ENCODE peak calls at places on chromosomes 1 and 21, in eight cellular contexts. N, H, M, X, U, F, J and V are unnamed samples.

GRCh38 chr1:23436520-23437354 is 12.2 kb upstream of the TCEA3 start:
- DNase-seq in N (no peak), H (no peak), M (no peak), X (no peak), U (no peak), F (no peak), J (no peak), V (no peak)

GRCh38 chr1:10508511-10508951 is 33.8 kb downstream of the PEX14 start:
- DNase-seq in N (no peak), H (peak), M (no peak), X (no peak), U (no peak), F (no peak), J (peak), V (no peak)

GRCh38 chr1:154193821-154194220 is 1.9 kb upstream of the TPM3 start:
- DNase-seq in N (peak), H (no peak), M (no peak), X (peak), U (no peak), F (no peak), J (no peak), V (no peak)

GRCh38 chr1:211327341-211327921 is 798 bp downstream of the TRAF5 start:
- DNase-seq in N (peak), H (peak), M (no peak), X (peak), U (no peak), F (peak), J (no peak), V (no peak)

GRCh38 chr1:162302660-162303344 is 73.9 kb downstream of the SPATA46 start:
- DNase-seq in N (peak), H (peak), M (no peak), X (peak), U (no peak), F (peak), J (peak), V (no peak)

GRCh38 chr1:1208713-1209433 is 2.5 kb upstream of the TNFRSF18 start:
- DNase-seq in N (no peak), H (peak), M (no peak), X (no peak), U (no peak), F (no peak), J (no peak), V (no peak)

GRCh38 chr1:209530990-209531389 is 52.5 kb upstream of the CAMK1G start:
- DNase-seq in N (no peak), H (no peak), M (no peak), X (no peak), U (no peak), F (no peak), J (no peak), V (no peak)

GRCh38 chr1:37186246-37186756 is 152.0 kb upstream of the GRIK3 start:
- DNase-seq in N (no peak), H (no peak), M (no peak), X (no peak), U (no peak), F (no peak), J (no peak), V (no peak)

GRCh38 chr21:42385619-42386018 is 10.2 kb downstream of the TMPRSS3 start:
- DNase-seq in N (no peak), H (no peak), M (no peak), X (no peak), U (no peak), F (no peak), J (no peak), V (no peak)

GRCh38 chr1:150516616-150517015 is 1.1 kb downstream of the FALEC start:
- DNase-seq in N (peak), H (no peak), M (no peak), X (no peak), U (no peak), F (no peak), J (no peak), V (no peak)

GRCh38 chr1:47235280-47235679 is 3.3 kb upstream of the TAL1 start:
- DNase-seq in N (no peak), H (no peak), M (no peak), X (no peak), U (no peak), F (no peak), J (no peak), V (no peak)

GRCh38 chr1:159999204-159999603 is 32.6 kb downstream of the PIGM start:
- DNase-seq in N (peak), H (no peak), M (peak), X (no peak), U (no peak), F (no peak), J (no peak), V (no peak)

GRCh38 chr1:61956774-61957173 is 214.5 kb downstream of the PATJ start:
- DNase-seq in N (no peak), H (no peak), M (no peak), X (no peak), U (no peak), F (no peak), J (no peak), V (no peak)

GRCh38 chr1:231626951-231627614 is 493 bp downstream of the DISC1 start:
- DNase-seq in N (peak), H (peak), M (no peak), X (peak), U (no peak), F (peak), J (no peak), V (peak)

GRCh38 chr1:95754412-95754811 is 520.4 kb downstream of the RWDD3 start:
- DNase-seq in N (no peak), H (no peak), M (no peak), X (no peak), U (no peak), F (no peak), J (no peak), V (no peak)

GRCh38 chr1:223531742-223532341 is 133.7 kb downstream of the CAPN8 start:
- DNase-seq in N (peak), H (peak), M (no peak), X (peak), U (peak), F (peak), J (no peak), V (peak)
- TF ChIP-seq CTCF in N (peak), H (peak), M (peak), X (peak), U (peak), F (peak), J (peak), V (peak)

DNA sequence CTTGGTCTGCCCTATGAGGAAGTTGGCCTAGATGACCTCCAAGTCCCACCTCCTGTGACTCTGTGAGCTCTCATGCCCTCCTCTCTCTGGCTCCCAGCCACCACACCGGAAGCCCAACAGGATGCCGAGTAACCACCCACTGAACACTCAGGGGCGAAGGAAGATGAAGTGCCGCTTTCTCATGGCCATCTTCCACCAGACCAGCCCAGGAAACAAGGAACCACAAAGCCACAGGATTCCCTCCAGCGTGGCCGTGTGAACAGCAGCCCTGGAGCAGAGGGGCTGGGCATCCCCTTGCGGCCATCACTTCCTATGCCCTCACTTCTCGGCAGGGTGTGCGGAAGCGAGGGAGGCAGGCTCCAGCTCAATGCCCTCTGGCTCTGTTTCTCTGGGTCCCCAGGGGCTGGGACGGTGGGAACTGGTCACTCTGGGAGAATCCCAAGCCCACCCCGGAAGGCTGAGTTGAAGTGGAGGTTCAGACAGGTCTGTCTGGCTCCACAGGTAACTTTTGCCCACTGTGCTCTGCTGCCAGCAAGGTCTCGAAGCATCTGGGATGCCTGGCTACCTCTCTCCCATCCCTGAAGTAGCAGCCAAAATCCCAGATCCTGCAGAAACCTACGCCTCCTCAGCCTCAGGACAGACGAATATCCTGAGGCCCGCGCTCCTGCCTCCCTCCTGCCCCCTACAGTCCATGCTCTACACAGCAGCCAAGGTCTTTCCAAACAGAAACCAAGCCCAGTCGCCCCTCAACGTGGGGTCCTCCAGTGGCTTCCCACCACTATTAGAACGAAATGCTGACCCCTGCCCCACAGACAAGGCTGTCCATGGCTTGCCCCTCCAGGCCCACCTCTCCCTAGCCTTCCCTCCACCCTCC is 44.2 kb upstream of the ECE1 start:
- DNase-seq in N (peak), H (peak), M (no peak), X (peak), U (peak), F (peak), J (peak), V (peak)
- TF ChIP-seq CTCF in N (peak), H (peak), M (peak), X (peak), U (peak), F (peak), J (peak), V (peak)

GRCh38 chr1:203450541-203451149 is 25.0 kb upstream of the PRELP start:
- DNase-seq in N (no peak), H (no peak), M (no peak), X (no peak), U (no peak), F (no peak), J (no peak), V (no peak)
- TF ChIP-seq CTCF in N (no peak), H (no peak), M (no peak), X (no peak), U (no peak), F (no peak), J (no peak), V (no peak)

GRCh38 chr1:65804584-65804983 is 11.9 kb downstream of the PDE4B start:
- DNase-seq in N (no peak), H (no peak), M (no peak), X (no peak), U (no peak), F (no peak), J (no peak), V (no peak)

GRCh38 chr1:65795311-65795710 is 2.6 kb downstream of the PDE4B start:
- DNase-seq in N (no peak), H (no peak), M (no peak), X (no peak), U (no peak), F (no peak), J (no peak), V (no peak)

DNA sequence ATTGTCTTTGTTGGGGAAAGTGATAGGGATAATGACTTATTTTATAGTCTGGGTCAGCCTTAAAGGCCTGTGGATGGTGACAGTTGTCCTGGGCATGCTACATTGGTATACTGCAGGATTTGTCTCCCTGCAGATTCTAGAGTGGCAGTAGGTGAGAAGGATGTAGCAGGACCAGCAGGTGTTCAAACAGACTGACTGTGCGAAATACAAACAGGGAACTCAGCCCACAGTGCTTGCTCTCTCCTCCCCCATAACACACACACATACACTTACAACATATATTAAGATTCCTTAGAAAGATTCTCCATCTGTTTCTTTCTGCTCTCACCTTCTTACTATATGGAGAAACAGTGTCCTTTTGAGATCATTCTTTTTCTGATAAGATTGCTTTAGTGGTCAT is 6.9 kb downstream of the PDE4B start:
- DNase-seq in N (no peak), H (no peak), M (no peak), X (no peak), U (no peak), F (no peak), J (no peak), V (no peak)
- TF ChIP-seq CTCF in N (no peak), H (no peak), M (no peak), X (no peak), U (no peak), F (no peak), J (no peak), V (no peak)

GRCh38 chr1:68590473-68590872 is 93.6 kb upstream of the DEPDC1 start:
- DNase-seq in N (no peak), H (no peak), M (no peak), X (no peak), U (no peak), F (no peak), J (no peak), V (no peak)
- TF ChIP-seq CTCF in N (no peak), H (no peak), M (no peak), X (no peak), U (no peak), F (no peak), J (no peak), V (no peak)

DNA sequence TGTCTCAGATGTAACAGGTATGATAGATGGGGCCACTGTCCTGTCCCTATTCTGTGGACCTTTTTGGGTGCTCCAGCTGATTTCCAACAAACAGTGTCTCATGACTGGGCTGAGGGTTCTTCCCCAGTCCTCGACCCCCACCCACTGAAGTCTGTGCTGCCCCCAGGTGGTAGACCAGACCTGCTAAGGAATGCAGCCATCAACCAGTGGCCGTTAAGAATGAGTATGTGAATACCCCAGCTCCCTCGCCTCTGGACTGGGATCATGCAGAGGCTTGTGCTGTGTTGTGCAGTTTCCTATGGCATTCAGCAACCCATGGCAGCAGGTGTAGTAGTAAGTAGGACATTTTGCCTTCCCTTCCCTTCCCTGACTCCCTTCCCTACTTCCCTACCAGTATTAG is 183.1 kb upstream of the KAZN start:
- DNase-seq in N (no peak), H (no peak), M (no peak), X (no peak), U (no peak), F (no peak), J (no peak), V (no peak)
- TF ChIP-seq CTCF in N (no peak), H (no peak), M (no peak), X (no peak), U (no peak), F (no peak), J (no peak), V (peak)

GRCh38 chr1:203522237-203522636 is 28.3 kb downstream of the OPTC start:
- DNase-seq in N (no peak), H (no peak), M (no peak), X (no peak), U (no peak), F (no peak), J (no peak), V (no peak)

GRCh38 chr1:203524152-203524551 is 30.2 kb downstream of the OPTC start:
- DNase-seq in N (no peak), H (no peak), M (no peak), X (no peak), U (no peak), F (no peak), J (no peak), V (no peak)

GRCh38 chr1:203521812-203522211 is 27.9 kb downstream of the OPTC start:
- DNase-seq in N (no peak), H (no peak), M (no peak), X (no peak), U (no peak), F (no peak), J (no peak), V (no peak)

GRCh38 chr1:203524824-203525223 is 30.9 kb downstream of the OPTC start:
- DNase-seq in N (no peak), H (no peak), M (no peak), X (no peak), U (no peak), F (no peak), J (no peak), V (no peak)

DNA sequence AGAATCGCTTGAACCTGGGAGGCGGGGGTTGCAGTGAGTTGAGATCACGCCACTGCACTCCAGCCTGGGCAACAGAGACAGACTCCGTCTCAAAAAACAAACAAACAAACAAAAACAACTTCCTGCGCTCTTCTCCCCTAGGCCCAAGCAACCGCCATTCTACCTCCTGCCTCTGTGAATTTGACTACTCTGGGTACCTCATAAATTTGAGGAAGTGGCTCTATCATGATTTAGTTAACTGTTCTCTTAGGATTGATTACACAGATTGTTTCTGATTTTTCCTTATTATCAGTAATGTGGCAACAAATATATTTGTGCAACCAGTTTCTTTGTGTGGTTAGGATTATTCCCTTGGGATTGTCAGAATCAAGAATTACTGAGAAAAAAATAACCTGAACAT is 29.7 kb downstream of the OPTC start:
- DNase-seq in N (no peak), H (no peak), M (no peak), X (no peak), U (no peak), F (no peak), J (no peak), V (no peak)
- TF ChIP-seq CTCF in N (no peak), H (no peak), M (no peak), X (no peak), U (no peak), F (no peak), J (no peak), V (no peak)

GRCh38 chr1:203840208-203840808 is 21.1 kb upstream of the SNRPE start:
- DNase-seq in N (no peak), H (no peak), M (no peak), X (no peak), U (no peak), F (no peak), J (no peak), V (no peak)

GRCh38 chr1:203839081-203839480 is 22.3 kb upstream of the SNRPE start:
- DNase-seq in N (peak), H (peak), M (no peak), X (no peak), U (no peak), F (peak), J (peak), V (no peak)

DNA sequence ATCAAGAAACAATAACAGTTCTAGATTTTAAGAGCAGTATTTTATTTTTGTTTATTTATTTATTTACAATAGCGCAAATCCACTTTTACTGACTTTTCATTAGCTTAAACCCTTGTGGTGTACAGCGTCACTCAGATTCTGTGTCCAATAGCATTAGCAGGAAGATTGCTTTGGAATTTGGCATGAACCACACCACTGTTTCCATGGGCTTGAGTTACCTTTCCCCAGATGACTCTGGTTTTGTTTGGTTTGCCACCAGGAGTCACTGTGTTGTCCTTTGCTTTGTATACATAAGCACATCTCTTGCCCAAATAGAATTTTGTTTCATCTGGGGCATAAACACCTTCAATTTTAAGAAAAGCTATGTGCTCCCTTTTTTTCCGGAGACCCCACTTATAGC is 25.9 kb upstream of the SNRPE start:
- DNase-seq in N (no peak), H (no peak), M (no peak), X (no peak), U (no peak), F (no peak), J (no peak), V (no peak)
- TF ChIP-seq CTCF in N (peak), H (no peak), M (no peak), X (no peak), U (no peak), F (peak), J (no peak), V (no peak)

GRCh38 chr1:205584732-205585131 is 47.1 kb downstream of the ELK4 start:
- DNase-seq in N (no peak), H (no peak), M (no peak), X (no peak), U (no peak), F (no peak), J (no peak), V (no peak)
- TF ChIP-seq CTCF in N (peak), H (peak), M (no peak), X (no peak), U (no peak), F (peak), J (no peak), V (peak)